ENCODE peak calls at places on chromosome 5, in nine cellular contexts. D is GM04503; B is cardiac muscle cell; J is HEK293T; Q is CD4-positive, CD25-positive, alpha-beta regulatory T cell; U is progenitor cell of endocrine pancreas; G is stimulated activated naive CD8-positive, alpha-beta T cell treated with anti-CD3 and anti-CD28 coated beads, Interleukin-15, amount 100 ng/mL, for 72 hours; L is GM13977; Y is A549. M is an unnamed sample.

GRCh38 chr5:126363658-126364057 is 59.6 kb upstream of the GRAMD2B start:
- DNase-seq in Q (no peak), D (no peak), L (no peak), Y (no peak), B (peak; percentile 59), G (no peak), J (no peak), U (no peak), M (no peak)

GRCh38 chr5:4142842-4143241 is 547.2 kb downstream of the IRX1 start:
- DNase-seq in D (no peak), U (no peak), Q (no peak), J (no peak), Y (no peak), B (no peak), L (no peak), G (no peak), M (peak; percentile 20)

GRCh38 chr5:178624626-178625546 is 2.0 kb downstream of the CLK4 start:
- DNase-seq in Y (no peak), U (no peak), G (no peak), B (peak; percentile 12), D (peak; percentile 37), J (no peak), Q (no peak), L (no peak), M (no peak)

GRCh38 chr5:28214292-28214691 is 1175.9 kb upstream of the CDH9 start:
- DNase-seq in D (no peak), L (no peak), J (no peak), Q (no peak), U (no peak), Y (no peak), B (no peak), G (no peak), M (no peak)

GRCh38 chr5:124773291-124774001 is 27.0 kb upstream of the ZNF608 start:
- DNase-seq in B (no peak), U (no peak), L (no peak), G (no peak), D (no peak), Q (no peak), Y (no peak), J (no peak), M (no peak)

GRCh38 chr5:101103874-101104273 is 200.8 kb upstream of the ST8SIA4 start:
- DNase-seq in D (no peak), J (no peak), B (no peak), G (no peak), U (no peak), Q (no peak), L (no peak), Y (peak; percentile 32), M (no peak)

GRCh38 chr5:40736103-40736875 is 19.5 kb downstream of the TTC33 start:
- DNase-seq in B (peak; percentile 75), D (no peak), U (no peak), L (peak; percentile 48), Q (peak; percentile 56), Y (peak; percentile 49), G (no peak), J (peak; percentile 33), M (no peak)

GRCh38 chr5:81908771-81909170 is 63.1 kb upstream of the ATG10 start:
- DNase-seq in L (no peak), G (no peak), Q (no peak), J (no peak), U (no peak), Y (no peak), B (peak; percentile 48), D (no peak), M (no peak)

GRCh38 chr5:77083088-77083487 is 4.0 kb downstream of the ZBED3 start:
- DNase-seq in D (no peak), B (no peak), J (no peak), L (no peak), G (no peak), Y (no peak), Q (no peak), U (no peak), M (no peak)

M was measured in iPS DF 6.9.